ENCODE peak calls at places on chromosomes 3 and 15, in nine cellular contexts. U is COR-L47; S is left ventricle myocardium inferior; Z is breast epithelium; F is A673; B is NCI-H1092; R is upper lobe of right lung; I is stimulated activated CD8-positive, alpha-beta memory T cell treated with anti-CD3 and anti-CD28 coated beads, Interleukin-15, amount 100 ng/mL, for 4 hours; N is stimulated activated CD4-positive, alpha-beta T cell treated with anti-CD3 and anti-CD28 coated beads, TNF-alpha, amount 100 ng/mL, for 1 hour. C is an unnamed sample.

GRCh38 chr3:36557021-36557707 is 176.9 kb downstream of the STAC start:
- DNase-seq in U (no peak), S (no peak), Z (no peak), F (no peak), B (no peak), R (no peak), I (no peak), N (no peak), C (no peak)

GRCh38 chr3:193842029-193842782 is 249.2 kb downstream of the OPA1 start:
- DNase-seq in U (no peak), S (no peak), Z (no peak), F (no peak), B (no peak), R (peak; percentile 67), I (no peak), N (no peak), C (no peak)

GRCh38 chr3:122857019-122857418 is 62.1 kb downstream of the SLC49A4 start:
- DNase-seq in U (no peak), S (no peak), Z (no peak), F (no peak), B (no peak), R (no peak), I (no peak), N (no peak), C (no peak)

GRCh38 chr3:102193255-102193654 is 241.6 kb upstream of the ZPLD1 start:
- DNase-seq in U (no peak), S (no peak), Z (no peak), F (no peak), B (no peak), R (no peak), I (no peak), N (no peak), C (no peak)

GRCh38 chr3:9153763-9154601 is 95.5 kb downstream of the SRGAP3 start:
- DNase-seq in U (no peak), S (peak; percentile 33), Z (no peak), F (no peak), B (no peak), R (no peak), I (no peak), N (no peak), C (no peak)

GRCh38 chr3:141442421-141442820 is 44.4 kb upstream of the RASA2 start:
- DNase-seq in U (no peak), S (no peak), Z (no peak), F (no peak), B (no peak), R (no peak), I (no peak), N (no peak), C (no peak)

GRCh38 chr3:24360946-24361345 is 133.7 kb downstream of the THRB start:
- DNase-seq in U (no peak), S (no peak), Z (no peak), F (no peak), B (no peak), R (no peak), I (no peak), N (no peak), C (no peak)

GRCh38 chr15:70206668-70207067 is 109.0 kb upstream of the TLE3 start:
- DNase-seq in U (no peak), S (no peak), Z (no peak), F (no peak), B (no peak), R (peak; percentile 8), I (no peak), N (no peak), C (no peak)

GRCh38 chr3:185280572-185281365 is 26.9 kb upstream of the EHHADH start:
- DNase-seq in U (peak; percentile 63), S (no peak), Z (no peak), F (peak; percentile 72), B (no peak), R (no peak), I (no peak), N (no peak), C (no peak)

GRCh38 chr15:41790756-41791546 is 16.7 kb downstream of the MAPKBP1 start:
- DNase-seq in U (no peak), S (no peak), Z (no peak), F (no peak), B (no peak), R (no peak), I (no peak), N (no peak), C (no peak)

GRCh38 chr3:176430244-176430893 is 766.9 kb downstream of the TBL1XR1 start:
- DNase-seq in U (peak; percentile 78), S (no peak), Z (no peak), F (peak; percentile 61), B (peak; percentile 43), R (no peak), I (no peak), N (no peak), C (no peak)

GRCh38 chr3:94132777-94133176 is 69.9 kb downstream of the NSUN3 start:
- DNase-seq in U (no peak), S (no peak), Z (no peak), F (no peak), B (no peak), R (no peak), I (no peak), N (no peak), C (no peak)

GRCh38 chr15:70353606-70354259 is 256.0 kb upstream of the TLE3 start:
- DNase-seq in U (no peak), S (no peak), Z (no peak), F (no peak), B (peak; percentile 64), R (peak; percentile 48), I (no peak), N (no peak), C (peak; percentile 5)

GRCh38 chr3:122964844-122965243 is 62.7 kb downstream of the SEMA5B start:
- DNase-seq in U (no peak), S (no peak), Z (no peak), F (no peak), B (no peak), R (no peak), I (no peak), N (no peak), C (no peak)

GRCh38 chr15:58212909-58213526 is 74.8 kb downstream of the AQP9 start:
- DNase-seq in U (no peak), S (no peak), Z (no peak), F (peak; percentile 62), B (no peak), R (no peak), I (no peak), N (no peak), C (no peak)

GRCh38 chr15:88649753-88650551 is 11.1 kb downstream of the ISG20 start:
- DNase-seq in U (no peak), S (no peak), Z (no peak), F (no peak), B (no peak), R (no peak), I (no peak), N (no peak), C (peak; percentile 9)

GRCh38 chr3:51620543-51620942 is 50.5 kb upstream of the TEX264 start:
- DNase-seq in U (no peak), S (no peak), Z (no peak), F (no peak), B (no peak), R (no peak), I (no peak), N (no peak), C (no peak)

GRCh38 chr15:79171320-79172031 is 80.9 kb upstream of the RASGRF1 start:
- DNase-seq in U (no peak), S (no peak), Z (no peak), F (no peak), B (no peak), R (no peak), I (no peak), N (no peak), C (no peak)

GRCh38 chr15:32851619-32852416 is 134.0 kb downstream of the GREM1 start:
- DNase-seq in U (no peak), S (no peak), Z (no peak), F (no peak), B (no peak), R (no peak), I (no peak), N (no peak), C (no peak)

GRCh38 chr3:191775451-191776233 is 314.7 kb downstream of the PYDC2 start:
- DNase-seq in U (no peak), S (no peak), Z (no peak), F (no peak), B (no peak), R (no peak), I (no peak), N (no peak), C (no peak)

GRCh38 chr3:101068876-101069606 is 75.8 kb upstream of the ABI3BP start:
- DNase-seq in U (no peak), S (no peak), Z (no peak), F (no peak), B (no peak), R (no peak), I (no peak), N (no peak), C (no peak)

GRCh38 chr15:25859838-25860645 is 3.1 kb downstream of the ATP10A start:
- DNase-seq in U (no peak), S (no peak), Z (peak; percentile 77), F (no peak), B (no peak), R (no peak), I (no peak), N (no peak), C (no peak)

GRCh38 chr3:187621881-187622280 is 48.3 kb downstream of the SST start:
- DNase-seq in U (no peak), S (no peak), Z (no peak), F (no peak), B (no peak), R (no peak), I (no peak), N (no peak), C (no peak)

GRCh38 chr3:142888484-142889262 is at the start of gene PCOLCE2:
- DNase-seq in U (peak; percentile 66), S (peak; percentile 54), Z (no peak), F (peak; percentile 42), B (no peak), R (peak; percentile 69), I (no peak), N (no peak), C (no peak)

GRCh38 chr3:16509721-16510619 is 3.5 kb downstream of the RFTN1 start:
- DNase-seq in U (no peak), S (no peak), Z (no peak), F (no peak), B (no peak), R (no peak), I (no peak), N (no peak), C (no peak)